ENCODE peak calls at places on chromosomes 7 and 10, in ten cellular contexts. O, D, Q, G, F, V, N, U, X and J are unnamed samples.
A peak's percentile ranks its signal among the peaks of the same experiment; 100 is the strongest.

GRCh38 chr7:130982160-130982638 is 248.2 kb upstream of the KLF14 start:
- ATAC-seq in U (peak; percentile 74), D (peak; percentile 96), F (peak; percentile 79), O (peak; percentile 86), Q (peak; percentile 58), G (no peak), N (peak; percentile 73), X (peak; percentile 79), V (no peak), J (no peak)

GRCh38 chr7:105587899-105588690 is 6.8 kb upstream of the EFCAB10 start:
- ATAC-seq in V (peak; percentile 26), X (no peak), N (no peak), U (no peak), Q (no peak), D (peak; percentile 44), F (no peak), O (no peak), G (no peak), J (no peak)

GRCh38 chr10:61901829-61902447 is 439 bp downstream of the ARID5B start:
- ATAC-seq in V (peak; percentile 6), G (peak; percentile 3), N (no peak), D (peak; percentile 3), O (no peak), Q (no peak), X (peak; percentile 8), U (no peak), F (no peak), J (peak; percentile 2)

GRCh38 chr7:28358423-28358868 is 53.9 kb upstream of the CREB5 start:
- ATAC-seq in F (peak; percentile 81), G (no peak), V (no peak), N (peak; percentile 93), X (no peak), Q (no peak), O (no peak), D (no peak), U (no peak), J (no peak)

GRCh38 chr10:70337201-70337651 is 45.2 kb downstream of the LRRC20 start:
- ATAC-seq in G (no peak), O (no peak), U (no peak), F (no peak), Q (no peak), D (no peak), V (no peak), N (no peak), X (no peak), J (no peak)

GRCh38 chr10:98045785-98046389 is 15.5 kb upstream of the CRTAC1 start:
- ATAC-seq in F (peak; percentile 84), D (peak; percentile 79), U (peak; percentile 70), X (peak; percentile 85), N (peak; percentile 92), O (peak; percentile 80), Q (peak; percentile 55), V (peak; percentile 57), G (no peak), J (no peak)

GRCh38 chr7:115561341-115562110 is 469.0 kb downstream of the TFEC start:
- ATAC-seq in N (peak; percentile 59), X (peak; percentile 41), G (no peak), V (no peak), F (no peak), Q (no peak), U (no peak), D (no peak), O (no peak), J (no peak)

GRCh38 chr10:103278862-103279298 is 1.9 kb downstream of the INA start:
- ATAC-seq in V (no peak), F (no peak), D (no peak), G (no peak), N (no peak), O (no peak), X (no peak), U (no peak), Q (peak; percentile 16), J (no peak)

GRCh38 chr10:86681047-86681446 is 12.7 kb downstream of the LDB3 start:
- ATAC-seq in N (no peak), D (no peak), V (peak; percentile 7), Q (no peak), X (no peak), O (no peak), F (no peak), U (no peak), G (peak; percentile 22), J (peak; percentile 16)

GRCh38 chr10:77586719-77587423 is 50.7 kb downstream of the KCNMA1 start:
- ATAC-seq in V (peak; percentile 84), Q (no peak), G (no peak), F (no peak), U (no peak), O (peak; percentile 63), N (peak; percentile 93), X (no peak), D (peak; percentile 51), J (peak; percentile 92)

GRCh38 chr7:15581352-15581951 is 19.6 kb upstream of the AGMO start:
- ATAC-seq in U (no peak), F (no peak), X (no peak), N (no peak), Q (no peak), G (no peak), D (no peak), V (no peak), O (peak; percentile 56), J (no peak)

DNA sequence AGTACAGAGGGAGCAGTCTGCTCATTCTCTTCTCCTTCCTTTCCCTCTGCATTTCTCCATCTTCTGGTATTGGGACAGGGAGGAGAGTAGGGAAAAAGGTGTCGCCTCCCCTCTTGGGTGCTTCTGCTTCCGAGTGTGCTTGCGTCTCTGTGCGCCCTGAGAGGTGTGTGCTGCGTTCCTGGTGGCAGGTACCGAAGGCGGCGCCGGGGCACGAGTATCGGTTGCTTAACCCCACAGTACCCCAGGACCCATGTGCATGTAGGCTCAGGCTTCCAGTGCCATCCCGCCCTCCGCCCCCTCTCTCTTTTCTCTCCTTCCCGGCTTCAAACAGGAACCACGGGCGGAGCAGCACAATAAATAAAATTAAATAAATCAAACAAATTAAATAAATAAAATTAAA is 169.3 kb upstream of the GLI3 start:
- ATAC-seq in U (no peak), D (no peak), F (no peak), N (no peak), V (no peak), X (no peak), Q (no peak), O (no peak), G (no peak), J (no peak)
- TF ChIP-seq CTCF in U (no peak), D (no peak), F (no peak), N (no peak), V (no peak), X (no peak), Q (no peak), O (no peak), G (no peak), J (no peak)

DNA sequence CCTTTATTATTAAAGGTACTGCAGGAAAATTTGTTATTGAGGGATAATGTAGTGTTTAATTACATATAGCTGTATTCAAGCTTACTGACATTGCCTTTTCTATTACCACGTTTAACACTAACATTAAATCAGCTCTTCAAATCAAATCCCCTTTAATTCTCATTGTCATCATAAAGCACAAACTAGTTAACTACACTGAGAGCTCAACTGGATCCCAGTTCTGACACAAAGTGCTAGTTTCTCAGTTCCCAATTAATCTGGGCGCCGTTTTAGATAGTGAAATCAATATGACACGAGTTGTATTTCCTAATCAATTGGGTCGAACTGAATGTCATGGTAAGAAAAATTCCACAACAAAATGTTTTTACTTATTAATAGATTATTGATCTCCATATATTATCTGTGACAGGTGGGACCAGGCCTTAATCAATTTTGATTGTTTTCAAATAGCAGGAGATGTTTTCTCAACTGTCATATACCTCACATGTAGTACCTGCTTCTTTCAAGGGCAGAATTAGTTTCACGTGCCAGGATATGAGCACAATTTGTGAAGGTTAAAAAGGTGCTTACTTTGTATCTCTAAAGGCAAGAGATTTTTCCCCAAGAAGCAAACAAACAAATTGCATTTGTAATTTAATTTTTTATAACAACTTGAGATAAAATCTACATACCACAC is 71.0 kb downstream of the AASS start:
- ATAC-seq in G (no peak), F (no peak), X (no peak), Q (no peak), U (no peak), O (no peak), D (no peak), V (no peak), N (no peak), J (no peak)
- TF ChIP-seq POLR2A in G (no peak), F (no peak), X (no peak), Q (no peak), U (no peak), O (no peak), D (no peak), V (no peak), N (no peak), J (no peak)

GRCh38 chr10:80487791-80488538 is 33.9 kb downstream of the TSPAN14 start:
- ATAC-seq in V (no peak), X (no peak), N (no peak), D (peak; percentile 69), G (no peak), U (peak; percentile 33), Q (peak; percentile 42), O (peak; percentile 15), F (no peak), J (peak; percentile 17)
- H3K36me3 ChIP-seq in V (no peaks in the 10 kb centered on the region), X (peaks cover 13% of the 10 kb centered on the region), N (peaks cover 18% of the 10 kb centered on the region), D (peaks cover 58% of the 10 kb centered on the region), G (no peaks in the 10 kb centered on the region), U (no peaks in the 10 kb centered on the region), Q (peaks cover 6% of the 10 kb centered on the region), O (no peaks in the 10 kb centered on the region), F (peaks cover 4% of the 10 kb centered on the region), J (peaks cover 39% of the 10 kb centered on the region)

GRCh38 chr10:49538381-49539319 is at the start of gene ERCC6:
- ATAC-seq in O (peak; percentile 98), N (peak; percentile 96), Q (peak; percentile 98), U (peak; percentile 97), X (peak; percentile 97), F (peak; percentile 95), V (peak; percentile 99), D (peak; percentile 97), G (peak; percentile 94), J (peak; percentile 99)
- TF ChIP-seq CTCF in O (no peak), N (no peak), Q (no peak), U (no peak), X (peak; percentile 36), F (no peak), V (peak; percentile 21), D (peak; percentile 24), G (peak; percentile 35), J (no peak)

GRCh38 chr7:16594061-16594460 is 51.5 kb downstream of the ANKMY2 start:
- ATAC-seq in V (no peak), G (no peak), D (no peak), U (no peak), F (no peak), N (peak; percentile 73), X (no peak), O (no peak), Q (no peak), J (no peak)

GRCh38 chr7:16603633-16604032 is 41.9 kb downstream of the ANKMY2 start:
- ATAC-seq in X (no peak), D (no peak), F (no peak), G (no peak), N (no peak), V (no peak), O (no peak), U (peak; percentile 82), Q (no peak), J (no peak)

GRCh38 chr7:16592395-16592794 is 53.2 kb downstream of the ANKMY2 start:
- ATAC-seq in G (no peak), Q (no peak), N (no peak), F (no peak), D (no peak), O (no peak), X (peak; percentile 47), V (no peak), U (no peak), J (no peak)

GRCh38 chr7:16599860-16600259 is 45.7 kb downstream of the ANKMY2 start:
- ATAC-seq in D (no peak), V (no peak), O (no peak), G (no peak), X (no peak), F (no peak), Q (no peak), N (no peak), U (no peak), J (no peak)

GRCh38 chr7:16598015-16598414 is 47.5 kb downstream of the ANKMY2 start:
- ATAC-seq in V (no peak), D (no peak), Q (no peak), G (no peak), X (no peak), O (no peak), F (no peak), N (no peak), U (no peak), J (no peak)
- TF ChIP-seq POLR2A in V (no peak), D (no peak), Q (no peak), G (no peak), X (no peak), O (no peak), F (no peak), N (no peak), U (no peak), J (no peak)